ENCODE peak calls at places on chromosomes 11 and 22, in ten cellular contexts. R, G, T, O, N, K, E, Q, S and U are unnamed samples.

GRCh38 chr11:45083544-45084087 is 62.8 kb upstream of the PRDM11 start:
- DNase-seq in R (no peak), G (no peak), T (no peak), O (no peak), N (no peak), K (no peak), E (no peak), Q (peak; percentile 18), S (no peak), U (no peak)

GRCh38 chr11:128520886-128521696 is 66.3 kb downstream of the ETS1 start:
- DNase-seq in R (peak; percentile 49), G (no peak), T (no peak), O (no peak), N (no peak), K (no peak), E (no peak), Q (no peak), S (no peak), U (no peak)

GRCh38 chr22:19430890-19431541 is 517 bp downstream of the HIRA start:
- DNase-seq in R (peak; percentile 38), G (peak; percentile 51), T (no peak), O (no peak), N (peak; percentile 47), K (no peak), E (no peak), Q (peak; percentile 18), S (no peak), U (no peak)

GRCh38 chr11:18012314-18012905 is 437 bp downstream of the SERGEF start:
- DNase-seq in R (peak; percentile 22), G (no peak), T (no peak), O (no peak), N (peak; percentile 45), K (peak; percentile 16), E (no peak), Q (peak; percentile 20), S (peak; percentile 77), U (no peak)

GRCh38 chr22:32830473-32830872 is 29.0 kb downstream of the TIMP3 start:
- DNase-seq in R (no peak), G (no peak), T (no peak), O (no peak), N (no peak), K (no peak), E (no peak), Q (no peak), S (no peak), U (no peak)

GRCh38 chr11:112172362-112172994 is 2.8 kb upstream of the BCO2 start:
- DNase-seq in R (peak; percentile 34), G (no peak), T (no peak), O (no peak), N (no peak), K (peak; percentile 61), E (no peak), Q (peak; percentile 57), S (no peak), U (no peak)

GRCh38 chr11:65298655-65299179 is 15.9 kb upstream of the CDC42EP2 start:
- DNase-seq in R (peak; percentile 70), G (no peak), T (no peak), O (peak; percentile 60), N (no peak), K (peak; percentile 52), E (no peak), Q (no peak), S (peak; percentile 90), U (no peak)

GRCh38 chr22:39575552-39575825 is 4.9 kb downstream of the CACNA1I start:
- DNase-seq in R (no peak), G (no peak), T (no peak), O (no peak), N (no peak), K (no peak), E (no peak), Q (no peak), S (no peak), U (no peak)

GRCh38 chr22:28955817-28956216 is 72.4 kb downstream of the ZNRF3 start:
- DNase-seq in R (no peak), G (peak; percentile 49), T (no peak), O (no peak), N (no peak), K (peak; percentile 18), E (no peak), Q (no peak), S (no peak), U (no peak)

GRCh38 chr11:27281740-27282139 is 81.3 kb downstream of the CCDC34 start:
- DNase-seq in R (no peak), G (no peak), T (no peak), O (no peak), N (no peak), K (peak; percentile 96), E (no peak), Q (no peak), S (no peak), U (no peak)

GRCh38 chr22:20430641-20431519 is 6.7 kb downstream of the SCARF2 start:
- DNase-seq in R (no peak), G (peak; percentile 60), T (no peak), O (no peak), N (peak; percentile 70), K (peak; percentile 35), E (peak; percentile 5), Q (peak; percentile 15), S (no peak), U (no peak)

GRCh38 chr11:14378171-14378570 is 19.2 kb upstream of the RRAS2 start:
- DNase-seq in R (no peak), G (no peak), T (no peak), O (no peak), N (no peak), K (no peak), E (no peak), Q (peak; percentile 65), S (no peak), U (no peak)

GRCh38 chr11:4006946-4007680 is 87.5 kb upstream of the RRM1 start:
- DNase-seq in R (no peak), G (no peak), T (no peak), O (no peak), N (no peak), K (no peak), E (no peak), Q (no peak), S (no peak), U (no peak)

GRCh38 chr11:43145653-43146052 is 166.1 kb upstream of the API5 start:
- DNase-seq in R (no peak), G (no peak), T (no peak), O (no peak), N (no peak), K (no peak), E (no peak), Q (no peak), S (no peak), U (no peak)

GRCh38 chr22:27809226-27809625 is 7.7 kb upstream of the MN1 start:
- DNase-seq in R (no peak), G (no peak), T (no peak), O (no peak), N (no peak), K (no peak), E (no peak), Q (no peak), S (no peak), U (no peak)
- TF ChIP-seq CTCF in R (no peak), G (no peak), T (no peak), O (no peak), N (no peak), K (no peak), E (no peak), Q (no peak), S (no peak), U (no peak)

DNA sequence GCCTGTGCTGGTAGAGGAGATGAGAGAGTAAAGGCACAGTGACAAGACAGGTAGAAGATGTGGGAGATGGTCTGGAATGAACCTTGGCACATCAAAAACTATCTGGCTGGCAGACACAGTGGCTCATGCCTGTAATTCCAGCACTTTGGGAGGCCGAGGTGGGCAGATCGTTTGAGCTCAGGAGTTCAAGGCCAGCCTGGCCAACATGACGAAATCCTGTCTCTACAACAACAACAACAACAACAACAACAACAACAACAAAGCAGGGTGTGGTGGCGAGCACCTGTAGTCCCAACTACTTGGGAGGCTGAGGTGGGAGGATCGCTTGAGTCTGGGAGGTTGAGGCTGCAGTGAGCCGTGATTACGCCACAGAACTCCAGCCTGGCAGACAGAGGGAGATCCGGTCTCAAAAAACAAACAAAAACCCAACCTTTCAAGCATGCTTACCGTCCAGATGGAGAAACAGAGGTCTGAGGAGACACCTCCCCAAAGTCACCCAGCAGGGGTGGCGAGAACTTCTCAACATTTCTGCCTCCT is 11.8 kb downstream of the KCTD21 start:
- DNase-seq in R (no peak), G (no peak), T (no peak), O (no peak), N (no peak), K (no peak), E (no peak), Q (no peak), S (no peak), U (no peak)
- TF ChIP-seq CTCF in R (no peak), G (no peak), T (no peak), O (no peak), N (no peak), K (no peak), E (no peak), Q (no peak), S (no peak), U (no peak)

DNA sequence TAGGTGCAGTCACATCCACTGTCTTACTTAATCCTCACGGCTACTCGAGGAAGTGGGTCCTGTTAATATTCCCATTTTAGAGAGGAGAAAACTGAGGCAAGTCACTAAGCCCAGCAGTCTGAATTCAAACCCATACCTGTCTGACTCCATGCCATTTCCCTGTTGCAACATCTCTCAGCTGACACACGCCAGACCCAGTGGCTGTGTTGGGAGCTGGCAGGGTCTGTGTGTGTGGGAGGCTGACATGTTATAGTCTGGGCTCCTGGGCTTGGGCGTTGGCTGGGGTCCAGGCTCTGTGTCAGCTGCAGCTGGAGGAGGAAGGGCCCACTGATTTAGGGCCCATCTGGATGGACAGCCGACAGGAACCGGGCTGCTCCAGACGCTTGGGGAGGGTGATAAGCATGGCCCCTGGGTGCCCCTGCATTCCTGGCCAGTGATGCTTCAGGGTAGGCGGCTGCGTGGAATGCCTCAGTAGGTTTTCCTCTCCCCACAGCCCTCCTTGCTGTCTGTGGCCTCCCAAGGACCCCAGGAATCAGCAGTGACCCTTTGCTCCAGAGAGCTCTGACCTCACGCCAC is 562.5 kb downstream of the MN1 start:
- DNase-seq in R (peak; percentile 97), G (no peak), T (peak; percentile 95), O (peak; percentile 89), N (peak; percentile 88), K (peak; percentile 100), E (no peak), Q (peak; percentile 95), S (peak; percentile 93), U (peak; percentile 87)
- TF ChIP-seq CTCF in R (no peak), G (no peak), T (no peak), O (no peak), N (no peak), K (no peak), E (no peak), Q (no peak), S (no peak), U (no peak)

DNA sequence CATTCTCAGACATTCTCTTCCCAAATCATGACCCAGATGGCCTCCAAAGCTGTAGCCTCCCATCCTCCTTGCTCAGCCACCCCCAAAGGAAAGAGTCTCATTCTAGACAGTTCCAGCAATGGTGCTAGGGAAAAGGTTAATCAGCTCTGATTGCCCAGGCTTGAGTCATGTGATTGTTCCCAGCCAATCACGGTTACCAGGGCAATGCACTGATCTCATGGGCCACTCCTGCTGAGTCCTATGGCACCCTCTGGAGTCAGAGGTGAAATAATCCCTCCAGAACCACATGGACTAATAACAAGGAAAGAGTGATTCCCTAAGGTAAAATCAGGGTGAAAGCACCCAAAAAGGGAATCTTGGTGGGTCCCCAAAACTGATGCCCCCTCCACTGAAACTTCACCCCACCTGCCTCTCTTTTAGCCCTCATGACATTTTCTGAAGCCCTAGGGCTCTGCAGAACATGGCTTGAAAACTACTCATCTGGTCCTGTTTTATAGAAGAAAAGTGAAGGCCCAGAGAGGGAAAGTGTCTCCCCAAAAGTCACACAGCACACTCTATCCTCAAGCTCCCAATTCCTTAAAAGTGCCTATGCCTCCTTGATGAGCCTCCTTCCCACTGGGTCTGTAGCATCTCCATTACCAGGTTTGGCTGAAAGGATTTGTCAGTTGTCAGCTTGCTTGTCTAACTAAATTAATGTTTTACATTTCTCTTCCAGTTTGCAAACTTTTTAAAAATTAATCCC is 203.7 kb downstream of the MN1 start:
- DNase-seq in R (peak; percentile 45), G (no peak), T (no peak), O (no peak), N (no peak), K (no peak), E (no peak), Q (peak; percentile 54), S (no peak), U (no peak)
- TF ChIP-seq CTCF in R (no peak), G (no peak), T (no peak), O (peak; percentile 1), N (no peak), K (no peak), E (no peak), Q (peak; percentile 7), S (no peak), U (no peak)